ENCODE peak calls at places on chromosomes 1 and 21, in seven cellular contexts. R is naive thymus-derived CD8-positive, alpha-beta T cell; U is left cardiac atrium; B is amygdala; C is HFFc6; I is cardiac muscle cell; V is foreskin keratinocyte. A is an unnamed sample.

GRCh38 chr1:82486969-82487368 is 686.2 kb downstream of the ADGRL2 start:
- DNase-seq in U (no peak), R (no peak), B (no peak), V (peak), C (no peak), I (no peak), A (no peak)

GRCh38 chr1:239918633-239919032 is 173.1 kb upstream of the FMN2 start:
- DNase-seq in R (no peak), B (no peak), U (no peak), I (no peak), V (no peak), C (no peak), A (no peak)

GRCh38 chr1:232476538-232476950 is 153.4 kb downstream of the SIPA1L2 start:
- DNase-seq in B (no peak), R (no peak), U (no peak), I (no peak), C (no peak), V (no peak), A (no peak)

GRCh38 chr21:46155514-46156377 is at the start of gene FTCD:
- DNase-seq in B (no peak), R (no peak), C (no peak), V (no peak), U (no peak), I (no peak), A (no peak)

GRCh38 chr1:222547944-222548671 is at the start of gene HHIPL2:
- DNase-seq in C (no peak), U (no peak), B (no peak), R (no peak), V (no peak), I (no peak), A (no peak)

GRCh38 chr1:1433804-1434130 is 1.7 kb upstream of the VWA1 start:
- DNase-seq in V (no peak), R (no peak), C (no peak), I (no peak), U (peak), B (no peak), A (no peak)

GRCh38 chr1:9203623-9204022 is 31.0 kb upstream of the H6PD start:
- DNase-seq in U (no peak), B (no peak), C (no peak), V (no peak), I (no peak), R (peak), A (peak)

GRCh38 chr1:202625416-202626360 is 84.6 kb downstream of the SYT2 start:
- DNase-seq in U (peak), I (peak), V (peak), C (peak), B (peak), R (peak), A (peak)

GRCh38 chr1:35029756-35030155 is 2.0 kb downstream of the ZMYM6 start:
- DNase-seq in R (no peak), C (no peak), I (no peak), U (no peak), B (no peak), V (no peak), A (no peak)

GRCh38 chr1:94961994-94962744 is 35.3 kb upstream of the CNN3 start:
- DNase-seq in V (no peak), C (no peak), R (no peak), U (no peak), B (no peak), I (no peak), A (no peak)

GRCh38 chr1:188169971-188170370 is 1341.2 kb downstream of the PLA2G4A start:
- DNase-seq in C (no peak), I (no peak), R (no peak), B (no peak), U (no peak), V (no peak), A (no peak)

GRCh38 chr1:44672956-44673674 is 1.2 kb downstream of the TMEM53 start:
- DNase-seq in B (no peak), U (no peak), I (no peak), V (no peak), R (no peak), C (no peak), A (no peak)